ENCODE peak calls at places on chromosomes 7 and 10, in nine cellular contexts. One of them, this sample, is unnamed.

GRCh38 chr10:75776738-75777504 is 345.5 kb downstream of the LRMDA start:
- DNase-seq in activated CD4-positive, CD25-positive, alpha-beta regulatory T cell: no peak
- DNase-seq in ELF-1: no peak
- DNase-seq in NCI-H1105: no peak
- DNase-seq in stimulated activated naive CD8-positive, alpha-beta T cell treated with anti-CD3 and anti-CD28 coated beads, Interleukin-15, amount 100 ng/mL, for 72 hours: no peak
- DNase-seq in GM12865: no peak
- DNase-seq in GM13976: no peak
- DNase-seq in nephron progenitor cell: no peak
- DNase-seq in BJ: no peak
- DNase-seq in this sample: peak; percentile 83

GRCh38 chr10:117578490-117578889 is 35.9 kb downstream of the EMX2 start:
- DNase-seq in stimulated activated naive CD8-positive, alpha-beta T cell treated with anti-CD3 and anti-CD28 coated beads, Interleukin-15, amount 100 ng/mL, for 72 hours: no peak
- DNase-seq in NCI-H1105: no peak
- DNase-seq in GM12865: no peak
- DNase-seq in BJ: no peak
- DNase-seq in activated CD4-positive, CD25-positive, alpha-beta regulatory T cell: no peak
- DNase-seq in GM13976: no peak
- DNase-seq in ELF-1: no peak
- DNase-seq in nephron progenitor cell: no peak
- DNase-seq in this sample: no peak

GRCh38 chr10:110893559-110894179 is 21.9 kb downstream of the PDCD4 start:
- DNase-seq in BJ: no peak
- DNase-seq in NCI-H1105: peak; percentile 36
- DNase-seq in activated CD4-positive, CD25-positive, alpha-beta regulatory T cell: no peak
- DNase-seq in stimulated activated naive CD8-positive, alpha-beta T cell treated with anti-CD3 and anti-CD28 coated beads, Interleukin-15, amount 100 ng/mL, for 72 hours: no peak
- DNase-seq in GM12865: peak; percentile 68
- DNase-seq in nephron progenitor cell: no peak
- DNase-seq in ELF-1: no peak
- DNase-seq in GM13976: peak; percentile 24
- DNase-seq in this sample: peak; percentile 31

GRCh38 chr10:6050801-6051445 is 11.2 kb downstream of the IL2RA start:
- DNase-seq in BJ: no peak
- DNase-seq in nephron progenitor cell: no peak
- DNase-seq in ELF-1: peak; percentile 22
- DNase-seq in GM13976: peak; percentile 77
- DNase-seq in GM12865: peak; percentile 95
- DNase-seq in NCI-H1105: no peak
- DNase-seq in activated CD4-positive, CD25-positive, alpha-beta regulatory T cell: peak; percentile 73
- DNase-seq in stimulated activated naive CD8-positive, alpha-beta T cell treated with anti-CD3 and anti-CD28 coated beads, Interleukin-15, amount 100 ng/mL, for 72 hours: peak; percentile 89
- DNase-seq in this sample: no peak

GRCh38 chr7:37440738-37441404 is 7.8 kb downstream of the ELMO1 start:
- DNase-seq in BJ: no peak
- DNase-seq in GM13976: no peak
- DNase-seq in stimulated activated naive CD8-positive, alpha-beta T cell treated with anti-CD3 and anti-CD28 coated beads, Interleukin-15, amount 100 ng/mL, for 72 hours: peak; percentile 25
- DNase-seq in NCI-H1105: no peak
- DNase-seq in activated CD4-positive, CD25-positive, alpha-beta regulatory T cell: no peak
- DNase-seq in ELF-1: no peak
- DNase-seq in nephron progenitor cell: no peak
- DNase-seq in GM12865: no peak
- DNase-seq in this sample: no peak

GRCh38 chr7:154484406-154484805 is 432.2 kb downstream of the DPP6 start:
- DNase-seq in stimulated activated naive CD8-positive, alpha-beta T cell treated with anti-CD3 and anti-CD28 coated beads, Interleukin-15, amount 100 ng/mL, for 72 hours: no peak
- DNase-seq in activated CD4-positive, CD25-positive, alpha-beta regulatory T cell: no peak
- DNase-seq in BJ: no peak
- DNase-seq in GM13976: no peak
- DNase-seq in nephron progenitor cell: no peak
- DNase-seq in GM12865: no peak
- DNase-seq in NCI-H1105: peak; percentile 92
- DNase-seq in ELF-1: no peak
- DNase-seq in this sample: no peak

GRCh38 chr7:49093218-49093617 is 168.9 kb downstream of the CDC14C start:
- DNase-seq in GM13976: no peak
- DNase-seq in activated CD4-positive, CD25-positive, alpha-beta regulatory T cell: no peak
- DNase-seq in BJ: no peak
- DNase-seq in nephron progenitor cell: no peak
- DNase-seq in ELF-1: no peak
- DNase-seq in NCI-H1105: no peak
- DNase-seq in stimulated activated naive CD8-positive, alpha-beta T cell treated with anti-CD3 and anti-CD28 coated beads, Interleukin-15, amount 100 ng/mL, for 72 hours: no peak
- DNase-seq in GM12865: no peak
- DNase-seq in this sample: no peak

GRCh38 chr7:104371216-104371796 is 42.9 kb downstream of the LHFPL3 start:
- DNase-seq in nephron progenitor cell: no peak
- DNase-seq in NCI-H1105: no peak
- DNase-seq in stimulated activated naive CD8-positive, alpha-beta T cell treated with anti-CD3 and anti-CD28 coated beads, Interleukin-15, amount 100 ng/mL, for 72 hours: no peak
- DNase-seq in GM12865: no peak
- DNase-seq in ELF-1: no peak
- DNase-seq in GM13976: no peak
- DNase-seq in activated CD4-positive, CD25-positive, alpha-beta regulatory T cell: no peak
- DNase-seq in BJ: no peak
- DNase-seq in this sample: no peak

GRCh38 chr10:129969528-129970264 is 5.6 kb upstream of the EBF3 start:
- DNase-seq in activated CD4-positive, CD25-positive, alpha-beta regulatory T cell: no peak
- DNase-seq in BJ: no peak
- DNase-seq in NCI-H1105: no peak
- DNase-seq in GM13976: peak; percentile 13
- DNase-seq in GM12865: no peak
- DNase-seq in stimulated activated naive CD8-positive, alpha-beta T cell treated with anti-CD3 and anti-CD28 coated beads, Interleukin-15, amount 100 ng/mL, for 72 hours: no peak
- DNase-seq in ELF-1: peak; percentile 23
- DNase-seq in nephron progenitor cell: peak; percentile 59
- DNase-seq in this sample: no peak

GRCh38 chr10:86178401-86179142 is 188.0 kb downstream of the GRID1 start:
- DNase-seq in stimulated activated naive CD8-positive, alpha-beta T cell treated with anti-CD3 and anti-CD28 coated beads, Interleukin-15, amount 100 ng/mL, for 72 hours: no peak
- DNase-seq in GM13976: peak; percentile 53
- DNase-seq in NCI-H1105: no peak
- DNase-seq in nephron progenitor cell: peak; percentile 61
- DNase-seq in BJ: no peak
- DNase-seq in ELF-1: peak; percentile 76
- DNase-seq in activated CD4-positive, CD25-positive, alpha-beta regulatory T cell: no peak
- DNase-seq in GM12865: peak; percentile 16
- DNase-seq in this sample: peak; percentile 1

GRCh38 chr7:101828308-101829020 is 11.0 kb downstream of the CUX1 start:
- DNase-seq in activated CD4-positive, CD25-positive, alpha-beta regulatory T cell: no peak
- DNase-seq in nephron progenitor cell: no peak
- DNase-seq in stimulated activated naive CD8-positive, alpha-beta T cell treated with anti-CD3 and anti-CD28 coated beads, Interleukin-15, amount 100 ng/mL, for 72 hours: no peak
- DNase-seq in ELF-1: no peak
- DNase-seq in GM13976: peak; percentile 53
- DNase-seq in NCI-H1105: no peak
- DNase-seq in GM12865: no peak
- DNase-seq in BJ: no peak
- DNase-seq in this sample: no peak

GRCh38 chr7:55441668-55442305 is 76.7 kb downstream of the LANCL2 start:
- DNase-seq in NCI-H1105: peak; percentile 12
- DNase-seq in stimulated activated naive CD8-positive, alpha-beta T cell treated with anti-CD3 and anti-CD28 coated beads, Interleukin-15, amount 100 ng/mL, for 72 hours: no peak
- DNase-seq in GM12865: no peak
- DNase-seq in BJ: peak; percentile 72
- DNase-seq in GM13976: no peak
- DNase-seq in ELF-1: no peak
- DNase-seq in activated CD4-positive, CD25-positive, alpha-beta regulatory T cell: no peak
- DNase-seq in nephron progenitor cell: no peak
- DNase-seq in this sample: no peak

GRCh38 chr10:131477457-131478205 is 166.1 kb upstream of the TCERG1L start:
- DNase-seq in BJ: no peak
- DNase-seq in stimulated activated naive CD8-positive, alpha-beta T cell treated with anti-CD3 and anti-CD28 coated beads, Interleukin-15, amount 100 ng/mL, for 72 hours: no peak
- DNase-seq in NCI-H1105: no peak
- DNase-seq in ELF-1: peak; percentile 38
- DNase-seq in GM13976: no peak
- DNase-seq in GM12865: no peak
- DNase-seq in nephron progenitor cell: no peak
- DNase-seq in activated CD4-positive, CD25-positive, alpha-beta regulatory T cell: no peak
- DNase-seq in this sample: no peak

GRCh38 chr10:3464760-3465405 is 292.3 kb upstream of the PITRM1 start:
- DNase-seq in nephron progenitor cell: no peak
- DNase-seq in NCI-H1105: no peak
- DNase-seq in activated CD4-positive, CD25-positive, alpha-beta regulatory T cell: no peak
- DNase-seq in ELF-1: no peak
- DNase-seq in stimulated activated naive CD8-positive, alpha-beta T cell treated with anti-CD3 and anti-CD28 coated beads, Interleukin-15, amount 100 ng/mL, for 72 hours: no peak
- DNase-seq in GM12865: no peak
- DNase-seq in BJ: no peak
- DNase-seq in GM13976: no peak
- DNase-seq in this sample: no peak

GRCh38 chr10:14904316-14904732 is 25.7 kb downstream of the SUV39H2 start:
- DNase-seq in activated CD4-positive, CD25-positive, alpha-beta regulatory T cell: no peak
- DNase-seq in GM12865: peak; percentile 48
- DNase-seq in nephron progenitor cell: no peak
- DNase-seq in BJ: no peak
- DNase-seq in ELF-1: peak; percentile 10
- DNase-seq in NCI-H1105: no peak
- DNase-seq in GM13976: no peak
- DNase-seq in stimulated activated naive CD8-positive, alpha-beta T cell treated with anti-CD3 and anti-CD28 coated beads, Interleukin-15, amount 100 ng/mL, for 72 hours: no peak
- DNase-seq in this sample: no peak

GRCh38 chr10:90352288-90352687 is 505.6 kb downstream of the HTR7 start:
- DNase-seq in ELF-1: peak; percentile 40
- DNase-seq in GM13976: no peak
- DNase-seq in NCI-H1105: no peak
- DNase-seq in nephron progenitor cell: no peak
- DNase-seq in GM12865: peak; percentile 1
- DNase-seq in activated CD4-positive, CD25-positive, alpha-beta regulatory T cell: no peak
- DNase-seq in stimulated activated naive CD8-positive, alpha-beta T cell treated with anti-CD3 and anti-CD28 coated beads, Interleukin-15, amount 100 ng/mL, for 72 hours: no peak
- DNase-seq in BJ: no peak
- DNase-seq in this sample: no peak

GRCh38 chr7:47516985-47517590 is 64.8 kb downstream of the TNS3 start:
- DNase-seq in ELF-1: no peak
- DNase-seq in stimulated activated naive CD8-positive, alpha-beta T cell treated with anti-CD3 and anti-CD28 coated beads, Interleukin-15, amount 100 ng/mL, for 72 hours: no peak
- DNase-seq in activated CD4-positive, CD25-positive, alpha-beta regulatory T cell: no peak
- DNase-seq in NCI-H1105: no peak
- DNase-seq in nephron progenitor cell: no peak
- DNase-seq in BJ: no peak
- DNase-seq in GM13976: no peak
- DNase-seq in GM12865: no peak
- DNase-seq in this sample: no peak

GRCh38 chr10:71864861-71865473 is 13.9 kb upstream of the PSAP start:
- DNase-seq in GM12865: no peak
- DNase-seq in BJ: no peak
- DNase-seq in nephron progenitor cell: no peak
- DNase-seq in stimulated activated naive CD8-positive, alpha-beta T cell treated with anti-CD3 and anti-CD28 coated beads, Interleukin-15, amount 100 ng/mL, for 72 hours: no peak
- DNase-seq in activated CD4-positive, CD25-positive, alpha-beta regulatory T cell: no peak
- DNase-seq in NCI-H1105: no peak
- DNase-seq in ELF-1: no peak
- DNase-seq in GM13976: no peak
- DNase-seq in this sample: no peak

GRCh38 chr7:142581341-142581740 is 167.9 kb upstream of the PRSS1 start:
- DNase-seq in GM12865: peak; percentile 50
- DNase-seq in BJ: no peak
- DNase-seq in stimulated activated naive CD8-positive, alpha-beta T cell treated with anti-CD3 and anti-CD28 coated beads, Interleukin-15, amount 100 ng/mL, for 72 hours: no peak
- DNase-seq in ELF-1: no peak
- DNase-seq in nephron progenitor cell: no peak
- DNase-seq in GM13976: peak; percentile 43
- DNase-seq in NCI-H1105: no peak
- DNase-seq in activated CD4-positive, CD25-positive, alpha-beta regulatory T cell: no peak
- DNase-seq in this sample: no peak

GRCh38 chr10:69443354-69443753 is 7.9 kb upstream of the TSPAN15 start:
- DNase-seq in BJ: no peak
- DNase-seq in nephron progenitor cell: no peak
- DNase-seq in GM12865: no peak
- DNase-seq in activated CD4-positive, CD25-positive, alpha-beta regulatory T cell: no peak
- DNase-seq in NCI-H1105: no peak
- DNase-seq in GM13976: no peak
- DNase-seq in stimulated activated naive CD8-positive, alpha-beta T cell treated with anti-CD3 and anti-CD28 coated beads, Interleukin-15, amount 100 ng/mL, for 72 hours: no peak
- DNase-seq in ELF-1: no peak
- DNase-seq in this sample: no peak

GRCh38 chr7:22452142-22452763 is 47.7 kb downstream of the STEAP1B start:
- DNase-seq in nephron progenitor cell: peak; percentile 79
- DNase-seq in GM12865: peak; percentile 75
- DNase-seq in BJ: no peak
- DNase-seq in ELF-1: peak; percentile 89
- DNase-seq in GM13976: peak; percentile 49
- DNase-seq in activated CD4-positive, CD25-positive, alpha-beta regulatory T cell: no peak
- DNase-seq in stimulated activated naive CD8-positive, alpha-beta T cell treated with anti-CD3 and anti-CD28 coated beads, Interleukin-15, amount 100 ng/mL, for 72 hours: peak; percentile 32
- DNase-seq in NCI-H1105: no peak
- DNase-seq in this sample: no peak

GRCh38 chr7:123824754-123825067 is 20.3 kb upstream of the HYAL4 start:
- DNase-seq in GM13976: no peak
- DNase-seq in ELF-1: no peak
- DNase-seq in nephron progenitor cell: no peak
- DNase-seq in activated CD4-positive, CD25-positive, alpha-beta regulatory T cell: no peak
- DNase-seq in stimulated activated naive CD8-positive, alpha-beta T cell treated with anti-CD3 and anti-CD28 coated beads, Interleukin-15, amount 100 ng/mL, for 72 hours: no peak
- DNase-seq in BJ: no peak
- DNase-seq in NCI-H1105: peak; percentile 6
- DNase-seq in GM12865: no peak
- DNase-seq in this sample: peak; percentile 21

GRCh38 chr10:42488416-42488815 is 150.0 kb downstream of the ZNF33B start:
- DNase-seq in ELF-1: no peak
- DNase-seq in stimulated activated naive CD8-positive, alpha-beta T cell treated with anti-CD3 and anti-CD28 coated beads, Interleukin-15, amount 100 ng/mL, for 72 hours: no peak
- DNase-seq in GM12865: no peak
- DNase-seq in activated CD4-positive, CD25-positive, alpha-beta regulatory T cell: no peak
- DNase-seq in NCI-H1105: no peak
- DNase-seq in nephron progenitor cell: no peak
- DNase-seq in GM13976: no peak
- DNase-seq in BJ: peak; percentile 36
- DNase-seq in this sample: no peak

GRCh38 chr10:86211691-86212390 is 154.8 kb downstream of the GRID1 start:
- DNase-seq in ELF-1: no peak
- DNase-seq in BJ: no peak
- DNase-seq in NCI-H1105: no peak
- DNase-seq in activated CD4-positive, CD25-positive, alpha-beta regulatory T cell: no peak
- DNase-seq in GM13976: no peak
- DNase-seq in stimulated activated naive CD8-positive, alpha-beta T cell treated with anti-CD3 and anti-CD28 coated beads, Interleukin-15, amount 100 ng/mL, for 72 hours: no peak
- DNase-seq in nephron progenitor cell: no peak
- DNase-seq in GM12865: no peak
- DNase-seq in this sample: no peak

GRCh38 chr10:96418582-96418981 is 59.8 kb upstream of the OPALIN start:
- DNase-seq in activated CD4-positive, CD25-positive, alpha-beta regulatory T cell: no peak
- DNase-seq in NCI-H1105: no peak
- DNase-seq in ELF-1: no peak
- DNase-seq in GM13976: no peak
- DNase-seq in nephron progenitor cell: no peak
- DNase-seq in BJ: no peak
- DNase-seq in stimulated activated naive CD8-positive, alpha-beta T cell treated with anti-CD3 and anti-CD28 coated beads, Interleukin-15, amount 100 ng/mL, for 72 hours: no peak
- DNase-seq in GM12865: no peak
- DNase-seq in this sample: no peak

GRCh38 chr7:4068286-4068685 is 613.8 kb upstream of the FOXK1 start:
- DNase-seq in BJ: no peak
- DNase-seq in nephron progenitor cell: no peak
- DNase-seq in GM12865: no peak
- DNase-seq in NCI-H1105: no peak
- DNase-seq in stimulated activated naive CD8-positive, alpha-beta T cell treated with anti-CD3 and anti-CD28 coated beads, Interleukin-15, amount 100 ng/mL, for 72 hours: no peak
- DNase-seq in GM13976: no peak
- DNase-seq in ELF-1: no peak
- DNase-seq in activated CD4-positive, CD25-positive, alpha-beta regulatory T cell: no peak
- DNase-seq in this sample: no peak

GRCh38 chr10:112650588-112651030 is 203.6 kb downstream of the VTI1A start:
- DNase-seq in stimulated activated naive CD8-positive, alpha-beta T cell treated with anti-CD3 and anti-CD28 coated beads, Interleukin-15, amount 100 ng/mL, for 72 hours: no peak
- DNase-seq in GM12865: no peak
- DNase-seq in activated CD4-positive, CD25-positive, alpha-beta regulatory T cell: no peak
- DNase-seq in ELF-1: no peak
- DNase-seq in GM13976: no peak
- DNase-seq in NCI-H1105: no peak
- DNase-seq in nephron progenitor cell: no peak
- DNase-seq in BJ: no peak
- DNase-seq in this sample: no peak

GRCh38 chr10:78605800-78606350 is 462.9 kb upstream of the ZMIZ1 start:
- DNase-seq in GM13976: no peak
- DNase-seq in GM12865: no peak
- DNase-seq in stimulated activated naive CD8-positive, alpha-beta T cell treated with anti-CD3 and anti-CD28 coated beads, Interleukin-15, amount 100 ng/mL, for 72 hours: no peak
- DNase-seq in NCI-H1105: no peak
- DNase-seq in activated CD4-positive, CD25-positive, alpha-beta regulatory T cell: no peak
- DNase-seq in ELF-1: no peak
- DNase-seq in nephron progenitor cell: no peak
- DNase-seq in BJ: no peak
- DNase-seq in this sample: no peak

GRCh38 chr7:112707655-112708054 is 82.5 kb downstream of the TMEM168 start:
- DNase-seq in BJ: no peak
- DNase-seq in ELF-1: no peak
- DNase-seq in activated CD4-positive, CD25-positive, alpha-beta regulatory T cell: no peak
- DNase-seq in stimulated activated naive CD8-positive, alpha-beta T cell treated with anti-CD3 and anti-CD28 coated beads, Interleukin-15, amount 100 ng/mL, for 72 hours: no peak
- DNase-seq in NCI-H1105: peak; percentile 25
- DNase-seq in GM12865: no peak
- DNase-seq in nephron progenitor cell: no peak
- DNase-seq in GM13976: no peak
- DNase-seq in this sample: no peak

GRCh38 chr10:49187950-49188761 is at the start of gene TMEM273:
- DNase-seq in BJ: no peak
- DNase-seq in stimulated activated naive CD8-positive, alpha-beta T cell treated with anti-CD3 and anti-CD28 coated beads, Interleukin-15, amount 100 ng/mL, for 72 hours: no peak
- DNase-seq in NCI-H1105: no peak
- DNase-seq in GM12865: peak; percentile 83
- DNase-seq in ELF-1: no peak
- DNase-seq in activated CD4-positive, CD25-positive, alpha-beta regulatory T cell: no peak
- DNase-seq in nephron progenitor cell: no peak
- DNase-seq in GM13976: peak; percentile 67
- DNase-seq in this sample: no peak

GRCh38 chr7:135801045-135801693 is 52.6 kb upstream of the FAM180A start:
- DNase-seq in nephron progenitor cell: peak; percentile 28
- DNase-seq in BJ: no peak
- DNase-seq in stimulated activated naive CD8-positive, alpha-beta T cell treated with anti-CD3 and anti-CD28 coated beads, Interleukin-15, amount 100 ng/mL, for 72 hours: peak; percentile 36
- DNase-seq in activated CD4-positive, CD25-positive, alpha-beta regulatory T cell: no peak
- DNase-seq in NCI-H1105: peak; percentile 75
- DNase-seq in GM12865: peak; percentile 72
- DNase-seq in ELF-1: peak; percentile 49
- DNase-seq in GM13976: peak; percentile 71
- DNase-seq in this sample: peak; percentile 75

This sample was measured in NCI-H526 treated with DMSO at 0.1 percent for 48 hours.